ENCODE peak calls at places on chromosomes 11 and 22, in seven cellular contexts. K, N, H, L, Y, B and P are unnamed samples.

GRCh38 chr11:46930089-46930488 is 6.5 kb upstream of the CSTPP1 start:
- DNase-seq in H (no peak), L (peak), N (peak), K (peak), Y (no peak), B (peak), P (no peak)

GRCh38 chr11:122202951-122203456 is 87.0 kb upstream of the BLID start:
- DNase-seq in L (peak), B (peak), Y (no peak), H (peak), N (peak), K (peak), P (peak)

GRCh38 chr22:31044262-31044861 is 36.8 kb upstream of the SMTN start:
- DNase-seq in K (peak), B (peak), N (no peak), L (no peak), Y (no peak), H (no peak), P (no peak)

GRCh38 chr11:84969103-84969502 is 658.0 kb downstream of the DLG2 start:
- DNase-seq in L (no peak), B (no peak), N (no peak), H (no peak), Y (no peak), K (no peak), P (no peak)

GRCh38 chr11:113752932-113753331 is 20.6 kb downstream of the ZW10 start:
- DNase-seq in Y (no peak), L (no peak), K (no peak), H (no peak), N (no peak), B (no peak), P (no peak)

GRCh38 chr11:127994736-127995135 is 592.6 kb downstream of the ETS1 start:
- DNase-seq in H (no peak), N (no peak), B (no peak), Y (no peak), K (peak), L (no peak), P (no peak)

GRCh38 chr11:17753641-17754040 is 19.1 kb downstream of the KCNC1 start:
- DNase-seq in L (no peak), N (no peak), B (no peak), H (no peak), Y (no peak), K (no peak), P (no peak)

GRCh38 chr11:66920978-66921784 is 37.0 kb downstream of the PC start:
- DNase-seq in N (no peak), K (no peak), H (no peak), B (no peak), Y (no peak), L (peak), P (no peak)

GRCh38 chr22:42622061-42622710 is 7.5 kb upstream of the POLDIP3 start:
- DNase-seq in B (no peak), N (no peak), H (no peak), L (no peak), Y (no peak), K (no peak), P (no peak)

GRCh38 chr22:42881982-42882656 is 25.0 kb upstream of the ARFGAP3 start:
- DNase-seq in H (no peak), N (no peak), Y (no peak), K (no peak), B (no peak), L (no peak), P (no peak)

GRCh38 chr11:46252373-46252914 is 25.0 kb upstream of the CREB3L1 start:
- DNase-seq in L (no peak), K (no peak), N (no peak), B (peak), H (no peak), Y (no peak), P (no peak)

GRCh38 chr22:36644333-36644757 is 59.2 kb downstream of the CACNG2 start:
- DNase-seq in B (peak), Y (no peak), H (peak), K (peak), N (peak), L (peak), P (peak)

GRCh38 chr11:22567759-22568158 is 57.9 kb downstream of the FANCF start:
- DNase-seq in K (no peak), Y (no peak), H (no peak), N (no peak), B (no peak), L (no peak), P (no peak)

GRCh38 chr11:71913716-71914115 is 14.7 kb downstream of the XNDC1N start:
- DNase-seq in K (peak), Y (no peak), B (no peak), H (no peak), N (no peak), L (no peak), P (no peak)

GRCh38 chr11:117819096-117820040 is 5.2 kb downstream of the FXYD2 start:
- DNase-seq in H (peak), L (peak), B (peak), Y (no peak), K (peak), N (peak), P (peak)

GRCh38 chr11:105720096-105720495 is 110.2 kb downstream of the GRIA4 start:
- DNase-seq in N (no peak), Y (no peak), H (no peak), B (no peak), K (no peak), L (no peak), P (no peak)

GRCh38 chr11:93216511-93217121 is 18.8 kb upstream of the SLC36A4 start:
- DNase-seq in N (no peak), Y (no peak), B (no peak), L (no peak), K (no peak), H (no peak), P (no peak)

GRCh38 chr11:115506909-115507649 is 2.9 kb upstream of the CADM1 start:
- DNase-seq in Y (no peak), N (no peak), K (no peak), L (no peak), H (no peak), B (no peak), P (no peak)

GRCh38 chr22:40620464-40621046 is 16.0 kb downstream of the MRTFA start:
- DNase-seq in K (peak), N (peak), Y (no peak), L (peak), B (no peak), H (peak), P (no peak)

DNA sequence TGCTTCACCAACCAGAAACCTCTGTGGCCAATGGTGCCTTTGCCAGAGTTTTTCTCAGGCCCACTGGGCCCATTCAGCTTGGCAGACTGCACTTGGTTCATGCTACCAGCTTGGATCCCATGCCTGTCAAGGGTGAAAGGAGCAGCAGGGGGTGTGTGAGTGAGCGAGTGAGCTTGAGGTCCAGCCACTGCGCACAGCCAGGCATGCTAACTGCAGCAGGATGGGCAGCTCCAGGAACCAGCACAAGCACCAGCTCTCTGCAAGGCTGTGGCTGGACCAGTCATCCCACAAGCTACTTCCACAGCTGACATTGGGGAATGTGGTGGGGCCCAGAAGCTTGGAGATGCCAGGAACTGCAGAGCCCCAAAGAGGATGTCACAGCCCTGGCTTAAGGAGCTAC is 40.8 kb downstream of the DDIAS start:
- DNase-seq in K (no peak), N (no peak), B (no peak), Y (no peak), L (no peak), H (no peak), P (no peak)
- TF ChIP-seq CEBPB in K (no peak), N (no peak), B (no peak), Y (no peak), L (no peak), H (no peak), P (no peak)

GRCh38 chr11:1517117-1518005 is 30.8 kb upstream of the MOB2 start:
- DNase-seq in N (no peak), H (no peak), K (no peak), Y (no peak), L (no peak), B (no peak), P (no peak)
- TF ChIP-seq RAD21 in N (no peak), H (no peak), K (no peak), Y (no peak), L (no peak), B (no peak), P (no peak)

GRCh38 chr11:63226488-63227114 is 16.8 kb downstream of the SLC22A25 start:
- DNase-seq in N (no peak), B (peak), H (no peak), L (no peak), Y (no peak), K (no peak), P (no peak)

GRCh38 chr11:63229815-63230214 is 13.6 kb downstream of the SLC22A25 start:
- DNase-seq in Y (no peak), N (no peak), B (no peak), K (no peak), H (no peak), L (no peak), P (no peak)

DNA sequence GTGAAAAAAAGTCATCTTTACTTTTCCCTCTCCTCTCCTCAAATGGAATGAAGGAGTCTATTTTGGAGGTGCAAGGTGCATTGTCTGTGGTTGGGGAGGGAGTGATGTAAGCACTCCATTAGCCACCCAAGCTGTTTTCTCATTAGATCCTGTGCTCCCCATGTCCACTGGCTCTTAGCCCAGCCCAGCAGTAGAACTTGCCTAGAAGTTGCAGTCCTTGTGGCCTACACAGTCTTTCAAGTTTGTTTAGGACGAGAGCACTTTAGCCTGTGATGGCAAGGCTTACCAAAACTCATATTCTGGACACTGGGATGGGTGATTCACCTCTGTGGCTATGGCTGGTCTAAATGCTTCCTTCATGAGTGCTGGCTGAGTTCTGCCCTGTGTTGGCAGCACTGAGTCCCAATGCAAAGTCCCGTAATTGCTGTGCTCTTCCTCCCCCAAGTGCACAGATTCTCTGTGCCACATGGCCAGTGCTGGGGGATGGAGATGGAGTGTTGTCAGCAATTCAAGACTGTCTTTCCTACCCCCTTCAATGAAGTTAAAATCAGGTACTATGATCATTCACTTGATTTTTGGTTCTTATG is 15.8 kb downstream of the SLC22A25 start:
- DNase-seq in Y (no peak), K (no peak), N (no peak), L (no peak), H (no peak), B (no peak), P (no peak)
- TF ChIP-seq CEBPB in Y (no peak), K (no peak), N (no peak), L (no peak), H (no peak), B (no peak), P (no peak)

GRCh38 chr11:103091441-103091809 is 535 bp downstream of the DCUN1D5 start:
- DNase-seq in K (peak), L (peak), N (peak), H (no peak), B (peak), Y (no peak), P (no peak)
- TF ChIP-seq RAD21 in K (no peak), L (no peak), N (no peak), H (no peak), B (no peak), Y (no peak), P (no peak)

GRCh38 chr11:1221848-1222311 is 986 bp upstream of the MUC5B start:
- DNase-seq in L (no peak), H (no peak), K (no peak), N (no peak), Y (no peak), B (no peak), P (no peak)

GRCh38 chr11:1218788-1219445 is 3.9 kb upstream of the MUC5B start:
- DNase-seq in Y (no peak), L (no peak), H (no peak), B (no peak), N (no peak), K (no peak), P (no peak)

GRCh38 chr11:1220941-1221721 is 1.7 kb upstream of the MUC5B start:
- DNase-seq in L (no peak), Y (no peak), K (no peak), N (no peak), B (no peak), H (no peak), P (no peak)

GRCh38 chr11:1219446-1219835 is 3.4 kb upstream of the MUC5B start:
- DNase-seq in Y (no peak), L (no peak), B (no peak), K (no peak), N (no peak), H (no peak), P (no peak)

GRCh38 chr11:1219836-1220810 is 2.7 kb upstream of the MUC5B start:
- DNase-seq in K (no peak), N (peak), L (no peak), B (peak), Y (no peak), H (no peak), P (peak)
- TF ChIP-seq CEBPB in K (no peak), N (no peak), L (no peak), B (peak), Y (no peak), H (no peak), P (no peak)